ENCODE peak calls at places on chromosomes 5 and 9, in ten cellular contexts. A is ELF-1; Q is GM19239; G is GM12891; B is GM23248; I is kidney glomerular epithelial cell; F is stimulated activated CD4-positive, alpha-beta T cell treated with anti-CD3 and anti-CD28 coated beads, Interleukin-15, amount 100 ng/mL, for 24 hours; H is ascending aorta; R is stimulated activated effector memory CD8-positive, alpha-beta T cell treated with anti-CD3 and anti-CD28 coated beads, Interleukin-12 subunit alpha, Interleukin-12 subunit beta, amount 100 ng/mL, for 72 hours; D is HTR-8/SVneo. W is an unnamed sample.

GRCh38 chr5:124212949-124213348 is 533.5 kb downstream of the ZNF608 start:
- DNase-seq in A (no peak), Q (no peak), G (no peak), B (no peak), I (no peak), F (no peak), H (no peak), R (no peak), D (no peak), W (no peak)

GRCh38 chr5:94977437-94977836 is 307.5 kb downstream of the MCTP1 start:
- DNase-seq in A (no peak), Q (no peak), G (no peak), B (no peak), I (no peak), F (no peak), H (no peak), R (no peak), D (no peak), W (no peak)

GRCh38 chr9:30250872-30251271 is 2133.6 kb upstream of the ACO1 start:
- DNase-seq in A (no peak), Q (no peak), G (no peak), B (no peak), I (no peak), F (no peak), H (no peak), R (no peak), D (no peak), W (no peak)

GRCh38 chr5:3092664-3093063 is 341.2 kb upstream of the IRX2 start:
- DNase-seq in A (no peak), Q (no peak), G (no peak), B (no peak), I (no peak), F (no peak), H (no peak), R (no peak), D (no peak), W (no peak)

GRCh38 chr5:151897017-151897552 is 27.6 kb downstream of the GLRA1 start:
- DNase-seq in A (no peak), Q (no peak), G (no peak), B (no peak), I (no peak), F (no peak), H (no peak), R (no peak), D (no peak), W (no peak)

GRCh38 chr5:121006206-121006605 is 542.1 kb downstream of the PRR16 start:
- DNase-seq in A (no peak), Q (no peak), G (no peak), B (peak), I (no peak), F (no peak), H (no peak), R (no peak), D (no peak), W (no peak)

GRCh38 chr5:40233268-40233667 is 446.4 kb upstream of the PTGER4 start:
- DNase-seq in A (no peak), Q (no peak), G (no peak), B (peak), I (no peak), F (no peak), H (no peak), R (no peak), D (no peak), W (no peak)

GRCh38 chr5:153777681-153778080 is 261.0 kb downstream of the FAM114A2 start:
- DNase-seq in A (no peak), Q (no peak), G (no peak), B (no peak), I (no peak), F (no peak), H (no peak), R (no peak), D (no peak), W (no peak)

GRCh38 chr5:33433303-33434255 is 7.2 kb upstream of the TARS1 start:
- DNase-seq in A (no peak), Q (no peak), G (no peak), B (peak), I (no peak), F (no peak), H (no peak), R (no peak), D (no peak), W (no peak)

GRCh38 chr5:78562719-78563330 is 85.7 kb downstream of the LHFPL2 start:
- DNase-seq in A (no peak), Q (no peak), G (no peak), B (no peak), I (no peak), F (no peak), H (no peak), R (no peak), D (no peak), W (no peak)

GRCh38 chr9:91415290-91415689 is 8.3 kb downstream of the NFIL3 start:
- DNase-seq in A (no peak), Q (no peak), G (no peak), B (no peak), I (no peak), F (no peak), H (no peak), R (peak), D (no peak), W (no peak)

GRCh38 chr5:24167791-24168190 is 477.0 kb downstream of the CDH10 start:
- DNase-seq in A (no peak), Q (no peak), G (no peak), B (peak), I (peak), F (no peak), H (no peak), R (no peak), D (no peak), W (no peak)

GRCh38 chr5:101950050-101950449 is 346.0 kb downstream of the SLCO4C1 start:
- DNase-seq in A (no peak), Q (no peak), G (no peak), B (no peak), I (no peak), F (no peak), H (no peak), R (no peak), D (no peak), W (no peak)

GRCh38 chr5:83281658-83282057 is 189.9 kb upstream of the VCAN start:
- DNase-seq in A (no peak), Q (no peak), G (no peak), B (peak), I (peak), F (no peak), H (no peak), R (no peak), D (no peak), W (no peak)

GRCh38 chr9:34994429-34995287 is 5.1 kb downstream of the DNAJB5 start:
- DNase-seq in A (peak), Q (no peak), G (no peak), B (peak), I (peak), F (no peak), H (no peak), R (no peak), D (peak), W (peak)

GRCh38 chr5:154543380-154543779 is 65.4 kb upstream of the HAND1 start:
- DNase-seq in A (no peak), Q (no peak), G (no peak), B (peak), I (no peak), F (no peak), H (no peak), R (no peak), D (no peak), W (peak)

GRCh38 chr9:127724012-127724411 is 8.1 kb downstream of the TTC16 start:
- DNase-seq in A (no peak), Q (no peak), G (no peak), B (no peak), I (no peak), F (no peak), H (no peak), R (no peak), D (no peak), W (peak)

GRCh38 chr5:67816456-67816855 is 399.1 kb upstream of the PIK3R1 start:
- DNase-seq in A (no peak), Q (no peak), G (no peak), B (peak), I (no peak), F (no peak), H (no peak), R (no peak), D (no peak), W (no peak)

GRCh38 chr9:115132648-115133047 is 14.7 kb upstream of the TNC start:
- DNase-seq in A (no peak), Q (no peak), G (no peak), B (no peak), I (peak), F (no peak), H (no peak), R (no peak), D (no peak), W (peak)

GRCh38 chr9:73237140-73237539 is 85.5 kb downstream of the ANXA1 start:
- DNase-seq in A (no peak), Q (no peak), G (no peak), B (no peak), I (no peak), F (no peak), H (no peak), R (no peak), D (no peak), W (no peak)

GRCh38 chr9:116589392-116590354 is 97.4 kb upstream of the TRIM32 start:
- DNase-seq in A (peak), Q (peak), G (peak), B (peak), I (no peak), F (peak), H (no peak), R (peak), D (peak), W (peak)

GRCh38 chr9:34322899-34323591 is 6.0 kb downstream of the KIF24 start:
- DNase-seq in A (no peak), Q (no peak), G (no peak), B (no peak), I (no peak), F (no peak), H (no peak), R (no peak), D (no peak), W (no peak)

GRCh38 chr9:128728298-128728697 is 4.4 kb upstream of the ZDHHC12 start:
- DNase-seq in A (no peak), Q (no peak), G (no peak), B (no peak), I (no peak), F (no peak), H (no peak), R (no peak), D (no peak), W (no peak)

GRCh38 chr9:116156621-116157314 is 3.2 kb downstream of the PAPPA start:
- DNase-seq in A (peak), Q (no peak), G (no peak), B (peak), I (peak), F (no peak), H (peak), R (no peak), D (no peak), W (peak)

GRCh38 chr9:133113928-133114351 is 7.1 kb downstream of the RALGDS start:
- DNase-seq in A (peak), Q (no peak), G (no peak), B (no peak), I (no peak), F (no peak), H (no peak), R (no peak), D (no peak), W (peak)

GRCh38 chr5:109701252-109701651 is 11.5 kb downstream of the MAN2A1 start:
- DNase-seq in A (no peak), Q (no peak), G (no peak), B (peak), I (no peak), F (no peak), H (no peak), R (no peak), D (no peak), W (no peak)

GRCh38 chr5:173954671-173955605 is 34.0 kb upstream of the C5orf47 start:
- DNase-seq in A (no peak), Q (no peak), G (no peak), B (peak), I (peak), F (no peak), H (no peak), R (no peak), D (no peak), W (no peak)

GRCh38 chr9:93122721-93123221 is 11.3 kb downstream of the NINJ1 start:
- DNase-seq in A (no peak), Q (no peak), G (no peak), B (no peak), I (no peak), F (no peak), H (peak), R (no peak), D (no peak), W (no peak)

GRCh38 chr5:50727149-50727496 is 60.7 kb downstream of the PARP8 start:
- DNase-seq in A (no peak), Q (no peak), G (no peak), B (peak), I (peak), F (peak), H (no peak), R (no peak), D (peak), W (no peak)

GRCh38 chr9:130665029-130665430 is 636 bp downstream of the PRDM12 start:
- DNase-seq in A (no peak), Q (no peak), G (no peak), B (no peak), I (no peak), F (no peak), H (no peak), R (no peak), D (no peak), W (no peak)

GRCh38 chr5:171830686-171831085 is 45.1 kb downstream of the SMIM23 start:
- DNase-seq in A (no peak), Q (no peak), G (no peak), B (no peak), I (no peak), F (no peak), H (no peak), R (no peak), D (no peak), W (no peak)

GRCh38 chr5:83029912-83030311 is 47.3 kb downstream of the TMEM167A start:
- DNase-seq in A (no peak), Q (no peak), G (no peak), B (peak), I (peak), F (no peak), H (no peak), R (no peak), D (no peak), W (no peak)

GRCh38 chr5:107248065-107248695 is 422.6 kb downstream of the EFNA5 start:
- DNase-seq in A (peak), Q (no peak), G (no peak), B (peak), I (no peak), F (peak), H (no peak), R (peak), D (peak), W (peak)